ENCODE peak calls at places on chromosomes 16 and 17, in eight cellular contexts. D, I, U, R, F, Z, A and J are unnamed samples. For H3K9me3, the result is how much of the 10 kb centered on the place peaks cover.

GRCh38 chr17:42928714-42929496 is 28.3 kb downstream of the G6PC1 start:
- DNase-seq in U (peak), F (peak), R (peak), A (peak), Z (peak), D (peak), I (peak), J (no peak)

GRCh38 chr17:6544011-6544370 is 12.4 kb downstream of the PITPNM3 start:
- DNase-seq in I (no peak), F (no peak), R (no peak), Z (no peak), D (no peak), A (no peak), U (no peak), J (no peak)

GRCh38 chr17:40547079-40547784 is 18.0 kb downstream of the CCR7 start:
- DNase-seq in Z (no peak), F (no peak), A (peak), I (no peak), R (no peak), U (no peak), D (peak), J (no peak)

GRCh38 chr16:65815707-65816106 is 550.8 kb upstream of the CDH5 start:
- DNase-seq in A (no peak), I (no peak), R (no peak), F (no peak), D (no peak), Z (no peak), U (no peak), J (no peak)

GRCh38 chr16:56013962-56014552 is 138.9 kb upstream of the CES5A start:
- DNase-seq in I (no peak), D (no peak), F (peak), U (peak), Z (peak), A (peak), R (no peak), J (no peak)

GRCh38 chr17:74006366-74006765 is 197.1 kb upstream of the RPL38 start:
- DNase-seq in U (no peak), R (no peak), A (no peak), Z (no peak), F (no peak), D (no peak), I (no peak), J (no peak)

GRCh38 chr16:71520550-71520949 is 5.7 kb upstream of the CHST4 start:
- DNase-seq in U (no peak), R (no peak), I (no peak), F (no peak), D (no peak), Z (peak), A (no peak), J (no peak)

GRCh38 chr16:5374184-5374583 is 276.6 kb upstream of the EEF2KMT start:
- DNase-seq in A (no peak), F (no peak), Z (no peak), R (no peak), D (no peak), U (no peak), I (no peak), J (no peak)

GRCh38 chr17:80160536-80160935 is 9.3 kb upstream of the CARD14 start:
- DNase-seq in Z (no peak), U (no peak), R (no peak), F (no peak), I (no peak), D (no peak), A (no peak), J (no peak)

GRCh38 chr16:16014329-16015224 is 65.2 kb downstream of the ABCC1 start:
- DNase-seq in I (peak), A (peak), D (peak), R (no peak), U (no peak), F (no peak), Z (peak), J (no peak)

GRCh38 chr16:4763791-4764190 is 3.2 kb downstream of the ZNF500 start:
- DNase-seq in Z (no peak), A (no peak), U (no peak), F (no peak), R (no peak), I (no peak), D (no peak), J (no peak)

GRCh38 chr17:58370716-58371115 is 18.7 kb upstream of the SUPT4H1 start:
- DNase-seq in Z (no peak), U (no peak), F (no peak), A (no peak), R (no peak), I (peak), D (no peak), J (no peak)

GRCh38 chr17:1021147-1021546 is 24.2 kb downstream of the TIMM22 start:
- DNase-seq in U (no peak), A (no peak), D (no peak), I (no peak), R (no peak), F (no peak), Z (no peak), J (no peak)

GRCh38 chr17:48745381-48746275 is 17.1 kb upstream of the HOXB13 start:
- DNase-seq in A (no peak), D (no peak), F (no peak), I (no peak), R (no peak), U (no peak), Z (peak), J (no peak)

GRCh38 chr17:73292031-73292531 is 19.7 kb downstream of the CDC42EP4 start:
- DNase-seq in F (no peak), U (no peak), A (no peak), D (no peak), Z (peak), R (no peak), I (peak), J (no peak)

GRCh38 chr17:10305336-10306096 is 67.3 kb downstream of the MYH13 start:
- DNase-seq in F (no peak), A (no peak), I (no peak), Z (no peak), R (no peak), D (no peak), U (no peak), J (no peak)

GRCh38 chr17:76202516-76202915 is 37.8 kb downstream of the RNF157 start:
- DNase-seq in F (no peak), Z (no peak), A (no peak), U (no peak), D (no peak), I (no peak), R (no peak), J (no peak)

GRCh38 chr17:82734987-82735866 is at the start of gene FN3K:
- DNase-seq in A (peak), R (peak), I (peak), D (peak), U (no peak), Z (peak), F (no peak), J (peak)

GRCh38 chr16:57134982-57135381 is 42.6 kb downstream of the CPNE2 start:
- DNase-seq in F (no peak), A (peak), Z (peak), U (peak), D (no peak), I (no peak), R (no peak), J (no peak)

GRCh38 chr17:3532106-3532858 is 25.3 kb downstream of the TRPV3 start:
- DNase-seq in I (no peak), D (no peak), U (no peak), R (no peak), F (no peak), Z (no peak), A (no peak), J (no peak)

GRCh38 chr17:231966-232807 is 50.7 kb upstream of the DOC2B start:
- DNase-seq in R (no peak), Z (no peak), U (no peak), F (no peak), I (no peak), A (peak), D (peak), J (no peak)

GRCh38 chr17:41792835-41793748 is 6.6 kb upstream of the JUP start:
- DNase-seq in F (no peak), Z (peak), I (peak), D (peak), U (no peak), R (no peak), A (peak), J (no peak)

GRCh38 chr17:44093231-44093900 is 22.8 kb downstream of the G6PC3 start:
- DNase-seq in A (no peak), R (no peak), F (no peak), D (no peak), Z (no peak), I (no peak), U (no peak), J (no peak)

GRCh38 chr16:7420843-7421242 is 88.2 kb downstream of the RBFOX1 start:
- DNase-seq in R (no peak), U (no peak), A (no peak), D (no peak), Z (no peak), F (no peak), I (no peak), J (no peak)

GRCh38 chr16:4826980-4827379 is 20.1 kb downstream of the GLYR1 start:
- DNase-seq in U (no peak), A (no peak), R (no peak), Z (no peak), D (no peak), F (no peak), I (no peak), J (no peak)

GRCh38 chr17:81392909-81393654 is 2.2 kb upstream of the BAHCC1 start:
- DNase-seq in U (no peak), R (no peak), D (no peak), F (no peak), Z (peak), I (no peak), A (no peak), J (no peak)

GRCh38 chr16:4653981-4654380 is 29.4 kb downstream of the MGRN1 start:
- DNase-seq in A (peak), Z (no peak), D (no peak), I (no peak), R (no peak), F (no peak), U (no peak), J (no peak)

GRCh38 chr16:68575082-68575481 is 36.0 kb downstream of the ZFP90 start:
- DNase-seq in R (no peak), A (no peak), I (no peak), F (no peak), Z (no peak), D (no peak), U (no peak), J (no peak)
- H3K9me3 ChIP-seq in R (half or more), A (half or more), I (under half), F (under half), Z (under half), D (under half), U (under half), J (under half)

DNA sequence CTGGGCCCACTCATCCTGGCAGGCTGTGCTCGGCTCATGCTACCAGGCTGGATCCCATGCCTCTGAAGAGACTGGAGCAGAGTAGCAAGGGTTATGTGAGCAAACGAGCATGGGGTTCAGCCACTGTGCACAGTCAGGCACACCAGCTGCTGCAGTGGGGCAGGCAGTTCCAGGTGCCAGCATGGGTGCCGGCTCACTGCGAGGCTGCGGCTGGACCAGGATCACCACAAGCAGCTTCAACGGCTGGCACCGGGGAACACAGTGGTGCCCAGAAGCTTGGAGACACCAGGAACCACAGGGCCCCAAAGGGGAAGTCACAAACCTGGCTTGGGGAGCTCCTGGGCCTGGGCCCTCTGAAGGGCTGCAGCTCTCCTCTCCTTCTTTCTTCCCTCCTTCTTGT is 45.8 kb upstream of the CLEC19A start:
- DNase-seq in U (no peak), A (no peak), D (no peak), F (no peak), Z (no peak), I (no peak), R (no peak), J (no peak)
- H3K9me3 ChIP-seq in U (under half), A (under half), D (under half), F (under half), Z (under half), I (under half), R (under half), J (under half)

DNA sequence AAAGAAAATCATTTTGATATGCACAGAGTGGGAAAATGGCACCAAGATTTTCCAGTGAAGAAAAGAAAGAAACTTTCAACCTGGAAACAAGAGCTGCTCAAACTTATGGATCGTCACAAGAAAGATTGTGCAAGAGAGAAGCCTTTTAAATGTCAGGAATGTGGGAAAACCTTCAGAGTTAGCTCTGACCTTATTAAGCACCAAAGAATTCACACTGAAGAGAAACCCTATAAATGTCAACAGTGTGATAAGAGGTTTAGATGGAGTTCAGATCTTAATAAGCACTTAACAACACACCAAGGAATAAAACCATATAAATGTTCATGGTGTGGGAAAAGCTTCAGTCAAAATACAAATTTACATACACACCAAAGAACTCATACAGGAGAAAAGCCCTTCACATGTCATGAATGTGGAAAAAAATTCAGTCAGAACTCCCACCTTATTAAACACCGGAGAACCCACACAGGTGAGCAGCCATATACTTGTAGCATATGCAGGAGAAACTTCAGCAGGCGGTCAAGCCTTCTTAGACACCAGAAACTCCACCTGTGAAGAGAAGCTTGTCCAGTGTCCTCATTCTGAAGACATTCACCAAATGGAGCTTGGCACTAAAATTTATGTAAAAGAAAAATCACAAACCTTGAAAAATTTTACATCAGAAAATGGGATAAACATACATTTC is 12.2 kb downstream of the ZNF75A start:
- DNase-seq in D (no peak), R (no peak), A (no peak), I (no peak), F (no peak), U (no peak), Z (no peak), J (no peak)
- H3K9me3 ChIP-seq in D (half or more), R (half or more), A (half or more), I (half or more), F (under half), U (under half), Z (under half), J (half or more)

DNA sequence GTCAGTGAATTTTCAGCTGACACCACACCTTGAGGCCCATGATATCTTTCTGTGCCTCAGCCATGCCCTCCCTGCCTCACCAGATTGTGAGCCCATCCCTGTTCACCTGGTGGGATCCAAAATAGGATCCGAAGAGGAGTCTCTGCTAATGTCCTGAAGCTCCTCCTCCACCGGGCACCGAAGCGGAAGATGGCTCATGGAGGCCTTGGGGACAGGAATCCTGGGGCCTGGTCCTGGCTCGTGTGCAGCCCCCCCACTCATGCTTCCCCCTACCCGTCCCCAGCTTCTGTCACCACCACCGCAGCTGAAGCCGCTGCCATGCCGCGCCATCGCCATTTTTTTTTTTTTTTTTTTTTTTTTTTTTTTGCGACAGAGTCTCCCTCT is 1683.4 kb downstream of the TP53TG3F start:
- DNase-seq in D (no peak), R (no peak), I (no peak), U (no peak), A (no peak), F (no peak), Z (no peak), J (no peak)
- H3K9me3 ChIP-seq in D (under half), R (half or more), I (under half), U (under half), A (under half), F (under half), Z (under half), J (under half)

GRCh38 chr17:16273499-16273898 is 56.5 kb downstream of the PIGL start:
- DNase-seq in U (no peak), R (no peak), Z (peak), A (no peak), I (no peak), F (no peak), D (no peak), J (no peak)
- H3K9me3 ChIP-seq in U (under half), R (under half), Z (under half), A (under half), I (under half), F (under half), D (under half), J (under half)